ENCODE peak calls at places on chromosomes 7 and 10, in four cellular contexts. F, W, K and C are unnamed samples.

GRCh38 chr7:38542156-38542555 is 89.0 kb downstream of the AMPH start:
- DNase-seq in F (no peak), W (no peak), K (no peak), C (no peak)

GRCh38 chr10:110775022-110775379 is 96.7 kb upstream of the PDCD4 start:
- DNase-seq in F (peak; percentile 28), W (peak; percentile 48), K (no peak), C (no peak)

GRCh38 chr7:77239471-77239870 is 39.9 kb upstream of the FGL2 start:
- DNase-seq in F (no peak), W (no peak), K (no peak), C (no peak)

GRCh38 chr7:84637568-84638338 is 443.2 kb upstream of the SEMA3A start:
- DNase-seq in F (no peak), W (no peak), K (no peak), C (no peak)

GRCh38 chr10:110151467-110151866 is 55.9 kb upstream of the MXI1 start:
- DNase-seq in F (no peak), W (no peak), K (no peak), C (no peak)

GRCh38 chr7:2520131-2520807 is 695 bp downstream of the LFNG start:
- DNase-seq in F (peak; percentile 79), W (no peak), K (no peak), C (peak; percentile 43)

GRCh38 chr10:14822879-14823755 is 14.7 kb downstream of the CDNF start:
- DNase-seq in F (peak; percentile 66), W (peak; percentile 12), K (no peak), C (peak; percentile 25)

GRCh38 chr7:137981175-137981574 is 20.7 kb downstream of the CREB3L2 start:
- DNase-seq in F (no peak), W (no peak), K (no peak), C (no peak)

GRCh38 chr7:117993377-117994003 is 120.2 kb upstream of the CTTNBP2 start:
- DNase-seq in F (peak; percentile 43), W (peak; percentile 18), K (no peak), C (peak; percentile 60)

GRCh38 chr7:48643420-48644013 is 280.8 kb upstream of the CDC14C start:
- DNase-seq in F (no peak), W (no peak), K (no peak), C (no peak)

GRCh38 chr10:70337201-70337651 is 45.2 kb downstream of the LRRC20 start:
- DNase-seq in F (no peak), W (no peak), K (no peak), C (no peak)

GRCh38 chr10:120538091-120538490 is 81.1 kb downstream of the PLPP4 start:
- DNase-seq in F (no peak), W (no peak), K (no peak), C (no peak)

GRCh38 chr10:3825244-3825643 is 40.2 kb upstream of the KLF6 start:
- DNase-seq in F (peak; percentile 81), W (peak; percentile 77), K (no peak), C (no peak)

GRCh38 chr10:119734396-119735332 is 8.8 kb downstream of the INPP5F start:
- DNase-seq in F (no peak), W (no peak), K (no peak), C (no peak)

GRCh38 chr7:87702326-87702725 is 74.1 kb downstream of the RUNDC3B start:
- DNase-seq in F (no peak), W (no peak), K (no peak), C (no peak)

GRCh38 chr7:111049971-111050680 is 40.8 kb upstream of the LRRN3 start:
- DNase-seq in F (no peak), W (no peak), K (no peak), C (no peak)

GRCh38 chr7:5077740-5078139 is 32.1 kb downstream of the RBAK start:
- DNase-seq in F (no peak), W (no peak), K (no peak), C (no peak)

GRCh38 chr7:122416316-122416925 is 111.9 kb upstream of the FEZF1 start:
- DNase-seq in F (no peak), W (no peak), K (no peak), C (no peak)

GRCh38 chr7:3518546-3518945 is 217.5 kb downstream of the SDK1 start:
- DNase-seq in F (no peak), W (no peak), K (no peak), C (no peak)

GRCh38 chr10:106285199-106285598 is 879.3 kb downstream of the SORCS1 start:
- DNase-seq in F (no peak), W (no peak), K (no peak), C (no peak)

GRCh38 chr7:14995774-14996173 is 93.2 kb upstream of the DGKB start:
- DNase-seq in F (no peak), W (no peak), K (no peak), C (no peak)

GRCh38 chr7:130432886-130433285 is 7.9 kb downstream of the CEP41 start:
- DNase-seq in F (no peak), W (no peak), K (no peak), C (no peak)

GRCh38 chr7:127478040-127478386 is 85.5 kb upstream of the ZNF800 start:
- DNase-seq in F (no peak), W (no peak), K (no peak), C (no peak)

GRCh38 chr7:30654296-30655090 is 27.8 kb downstream of the CRHR2 start:
- DNase-seq in F (no peak), W (no peak), K (no peak), C (no peak)

GRCh38 chr10:95333997-95334792 is 43.4 kb upstream of the PDLIM1 start:
- DNase-seq in F (peak; percentile 35), W (no peak), K (no peak), C (peak; percentile 35)

GRCh38 chr7:64947252-64948000 is 43.4 kb downstream of the ZNF117 start:
- DNase-seq in F (no peak), W (no peak), K (no peak), C (no peak)

GRCh38 chr10:60733826-60734225 is 44.5 kb upstream of the CDK1 start:
- DNase-seq in F (no peak), W (no peak), K (no peak), C (no peak)

GRCh38 chr10:60732240-60733188 is 45.8 kb upstream of the CDK1 start:
- DNase-seq in F (no peak), W (no peak), K (no peak), C (no peak)

GRCh38 chr10:60735244-60735643 is 43.0 kb upstream of the CDK1 start:
- DNase-seq in F (no peak), W (no peak), K (no peak), C (no peak)

GRCh38 chr10:60733189-60733815 is 45.0 kb upstream of the CDK1 start:
- DNase-seq in F (peak; percentile 65), W (no peak), K (no peak), C (peak; percentile 20)

GRCh38 chr10:60734226-60734625 is 44.1 kb upstream of the CDK1 start:
- DNase-seq in F (no peak), W (no peak), K (no peak), C (no peak)
- H3K4me2 ChIP-seq in F (no peak overlapping the region), W (no peak overlapping the region), K (no peak overlapping the region), C (no peak overlapping the region)

GRCh38 chr10:33215635-33216034 is 118.8 kb downstream of the NRP1 start:
- DNase-seq in F (no peak), W (no peak), K (no peak), C (no peak)
- TF ChIP-seq RAD21 in F (no peak), W (no peak), K (no peak), C (no peak)

GRCh38 chr10:8060010-8060703 is 5.7 kb downstream of the GATA3 start:
- DNase-seq in F (no peak), W (no peak), K (peak; percentile 55), C (no peak)
- TF ChIP-seq POLR2AphosphoS2 in F (no peak), W (no peak), K (no peak), C (no peak)

DNA sequence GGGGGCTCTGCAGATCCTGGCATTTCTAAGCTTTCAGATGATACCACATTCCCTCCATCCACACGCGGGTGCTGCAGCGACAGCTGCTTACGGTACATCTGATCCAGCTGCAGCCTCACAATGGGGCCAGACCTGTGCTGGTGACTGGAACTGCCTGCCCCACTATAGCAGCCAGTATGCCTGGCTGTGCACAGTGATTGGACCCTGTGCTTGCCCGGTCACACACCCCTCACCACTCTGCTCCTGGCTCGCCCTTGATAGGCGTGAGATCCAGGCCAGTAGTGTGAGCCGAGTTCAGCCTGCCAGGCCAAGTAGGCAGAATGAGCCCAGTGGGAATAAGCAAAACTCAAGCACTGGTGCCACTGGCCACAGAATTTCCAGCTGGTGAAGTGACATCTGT is 164.8 kb downstream of the NRBF2 start:
- DNase-seq in F (no peak), W (no peak), K (no peak), C (no peak)
- H3K4me2 ChIP-seq in F (no peak overlapping the region), W (no peak overlapping the region), K (no peak overlapping the region), C (no peak overlapping the region)

DNA sequence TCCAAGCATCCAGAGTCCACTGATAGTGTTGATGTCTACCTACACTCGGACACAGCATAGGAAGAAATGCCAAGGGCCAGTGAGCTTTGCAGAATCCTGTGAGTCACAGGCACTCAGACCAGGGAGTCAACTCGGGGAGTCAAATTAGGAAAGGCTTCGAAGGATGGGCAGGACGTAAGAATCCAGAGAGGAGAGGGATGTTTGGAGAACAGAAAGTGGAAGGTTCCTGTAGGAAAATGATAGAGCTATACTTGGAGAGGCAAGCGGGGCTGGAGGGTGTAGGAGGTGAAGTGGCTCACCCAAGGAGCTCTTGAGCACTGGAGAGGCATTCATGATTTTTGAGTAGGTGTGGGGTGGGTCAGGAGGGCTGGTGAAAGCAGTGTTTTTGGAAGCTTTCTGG is 3.0 kb downstream of the ZYX start:
- DNase-seq in F (no peak), W (no peak), K (no peak), C (no peak)
- TF ChIP-seq RAD21 in F (no peak), W (no peak), K (no peak), C (no peak)

GRCh38 chr7:91533996-91534395 is 269.8 kb downstream of the FZD1 start:
- DNase-seq in F (no peak), W (no peak), K (no peak), C (no peak)
- TF ChIP-seq POLR2AphosphoS2 in F (no peak), W (no peak), K (no peak), C (no peak)

DNA sequence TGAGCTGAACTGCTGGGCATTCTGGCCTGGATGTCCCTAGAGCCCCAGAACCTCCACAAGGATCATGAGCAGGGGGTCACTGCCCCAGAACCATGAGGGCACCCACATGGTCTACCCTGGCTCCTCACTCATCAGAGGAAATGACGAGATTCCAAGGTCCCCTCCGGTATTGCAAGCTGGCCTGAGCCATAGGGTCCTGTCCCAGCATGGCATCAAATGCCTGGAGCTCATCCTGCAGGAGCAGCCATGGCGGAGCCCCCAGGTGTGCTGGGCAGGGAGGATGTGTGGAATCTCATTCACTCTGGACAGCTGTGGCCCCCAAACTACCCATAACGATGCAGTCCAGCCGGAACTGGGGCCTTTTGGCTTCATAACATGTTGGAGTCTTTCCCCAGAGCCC is 66.6 kb upstream of the ANTXRL start:
- DNase-seq in F (no peak), W (no peak), K (no peak), C (peak; percentile 2)
- H3K4me2 ChIP-seq in F (no peak overlapping the region), W (no peak overlapping the region), K (no peak overlapping the region), C (no peak overlapping the region)

GRCh38 chr10:35507519-35508109 is 97.5 kb upstream of the GJD4 start:
- DNase-seq in F (no peak), W (no peak), K (no peak), C (no peak)
- TF ChIP-seq RAD21 in F (no peak), W (no peak), K (no peak), C (no peak)